ENCODE peak calls at places on chromosome 20, in nine cellular contexts. One of them, this sample, is unnamed.

GRCh38 chr20:62248890-62249560 is 10.7 kb downstream of the OSBPL2 start:
- DNase-seq in kidney: no peak
- DNase-seq in kidney epithelial cell: no peak
- DNase-seq in neuronal stem cell: no peak
- DNase-seq in cardiac fibroblast: no peak
- DNase-seq in trophoblast cell: no peak
- DNase-seq in heart left ventricle: no peak
- DNase-seq in naive thymus-derived CD4-positive, alpha-beta T cell: no peak
- DNase-seq in SJSA1: no peak
- DNase-seq in this sample: no peak

GRCh38 chr20:25229486-25230176 is 18.3 kb upstream of the PYGB start:
- DNase-seq in neuronal stem cell: no peak
- DNase-seq in kidney epithelial cell: no peak
- DNase-seq in trophoblast cell: no peak
- DNase-seq in SJSA1: no peak
- DNase-seq in cardiac fibroblast: no peak
- DNase-seq in naive thymus-derived CD4-positive, alpha-beta T cell: no peak
- DNase-seq in kidney: no peak
- DNase-seq in heart left ventricle: no peak
- DNase-seq in this sample: no peak

GRCh38 chr20:47021850-47022249 is 127.2 kb downstream of the EYA2 start:
- DNase-seq in kidney epithelial cell: no peak
- DNase-seq in heart left ventricle: no peak
- DNase-seq in kidney: no peak
- DNase-seq in naive thymus-derived CD4-positive, alpha-beta T cell: no peak
- DNase-seq in neuronal stem cell: no peak
- DNase-seq in trophoblast cell: no peak
- DNase-seq in SJSA1: no peak
- DNase-seq in cardiac fibroblast: no peak
- DNase-seq in this sample: no peak

GRCh38 chr20:12012241-12013222 is 94.8 kb downstream of the BTBD3 start:
- DNase-seq in naive thymus-derived CD4-positive, alpha-beta T cell: peak
- DNase-seq in kidney epithelial cell: peak
- DNase-seq in heart left ventricle: no peak
- DNase-seq in cardiac fibroblast: peak
- DNase-seq in trophoblast cell: peak
- DNase-seq in kidney: no peak
- DNase-seq in SJSA1: peak
- DNase-seq in neuronal stem cell: peak
- DNase-seq in this sample: peak

GRCh38 chr20:20489054-20489453 is 121.2 kb downstream of the INSM1 start:
- DNase-seq in kidney: no peak
- DNase-seq in cardiac fibroblast: no peak
- DNase-seq in heart left ventricle: no peak
- DNase-seq in SJSA1: peak
- DNase-seq in trophoblast cell: no peak
- DNase-seq in neuronal stem cell: no peak
- DNase-seq in kidney epithelial cell: no peak
- DNase-seq in naive thymus-derived CD4-positive, alpha-beta T cell: no peak
- DNase-seq in this sample: no peak

GRCh38 chr20:21653628-21654027 is 51.8 kb upstream of the PAX1 start:
- DNase-seq in naive thymus-derived CD4-positive, alpha-beta T cell: no peak
- DNase-seq in kidney: no peak
- DNase-seq in trophoblast cell: no peak
- DNase-seq in neuronal stem cell: no peak
- DNase-seq in heart left ventricle: no peak
- DNase-seq in kidney epithelial cell: no peak
- DNase-seq in SJSA1: no peak
- DNase-seq in cardiac fibroblast: no peak
- DNase-seq in this sample: no peak

GRCh38 chr20:5191829-5192569 is 65.2 kb downstream of the CDS2 start:
- DNase-seq in cardiac fibroblast: peak
- DNase-seq in naive thymus-derived CD4-positive, alpha-beta T cell: peak
- DNase-seq in trophoblast cell: peak
- DNase-seq in SJSA1: peak
- DNase-seq in neuronal stem cell: peak
- DNase-seq in heart left ventricle: no peak
- DNase-seq in kidney epithelial cell: no peak
- DNase-seq in kidney: no peak
- DNase-seq in this sample: peak

GRCh38 chr20:57410398-57411323 is 19.5 kb downstream of the RBM38 start:
- DNase-seq in SJSA1: no peak
- DNase-seq in kidney epithelial cell: no peak
- DNase-seq in neuronal stem cell: no peak
- DNase-seq in kidney: no peak
- DNase-seq in cardiac fibroblast: no peak
- DNase-seq in heart left ventricle: no peak
- DNase-seq in naive thymus-derived CD4-positive, alpha-beta T cell: peak
- DNase-seq in trophoblast cell: no peak
- DNase-seq in this sample: no peak

GRCh38 chr20:24502661-24503060 is 33.2 kb downstream of the SYNDIG1 start:
- DNase-seq in cardiac fibroblast: peak
- DNase-seq in trophoblast cell: no peak
- DNase-seq in kidney epithelial cell: no peak
- DNase-seq in heart left ventricle: no peak
- DNase-seq in SJSA1: no peak
- DNase-seq in neuronal stem cell: no peak
- DNase-seq in kidney: no peak
- DNase-seq in naive thymus-derived CD4-positive, alpha-beta T cell: no peak
- DNase-seq in this sample: no peak

GRCh38 chr20:34704177-34705007 is at the start of gene TP53INP2:
- DNase-seq in heart left ventricle: peak
- DNase-seq in naive thymus-derived CD4-positive, alpha-beta T cell: peak
- DNase-seq in kidney: peak
- DNase-seq in cardiac fibroblast: peak
- DNase-seq in neuronal stem cell: peak
- DNase-seq in kidney epithelial cell: peak
- DNase-seq in trophoblast cell: peak
- DNase-seq in SJSA1: peak
- DNase-seq in this sample: peak

GRCh38 chr20:34705008-34705382 is 851 bp downstream of the TP53INP2 start:
- DNase-seq in naive thymus-derived CD4-positive, alpha-beta T cell: no peak
- DNase-seq in cardiac fibroblast: no peak
- DNase-seq in heart left ventricle: no peak
- DNase-seq in kidney: no peak
- DNase-seq in trophoblast cell: no peak
- DNase-seq in SJSA1: no peak
- DNase-seq in kidney epithelial cell: no peak
- DNase-seq in neuronal stem cell: no peak
- DNase-seq in this sample: no peak

GRCh38 chr20:34701405-34702085 is 2.6 kb upstream of the TP53INP2 start:
- DNase-seq in kidney: no peak
- DNase-seq in naive thymus-derived CD4-positive, alpha-beta T cell: no peak
- DNase-seq in kidney epithelial cell: no peak
- DNase-seq in neuronal stem cell: no peak
- DNase-seq in trophoblast cell: no peak
- DNase-seq in SJSA1: no peak
- DNase-seq in heart left ventricle: no peak
- DNase-seq in cardiac fibroblast: no peak
- DNase-seq in this sample: no peak

GRCh38 chr20:34703573-34704176 is 469 bp upstream of the TP53INP2 start:
- DNase-seq in naive thymus-derived CD4-positive, alpha-beta T cell: peak
- DNase-seq in heart left ventricle: peak
- DNase-seq in trophoblast cell: peak
- DNase-seq in cardiac fibroblast: peak
- DNase-seq in kidney: no peak
- DNase-seq in kidney epithelial cell: no peak
- DNase-seq in neuronal stem cell: no peak
- DNase-seq in SJSA1: peak
- DNase-seq in this sample: peak

DNA sequence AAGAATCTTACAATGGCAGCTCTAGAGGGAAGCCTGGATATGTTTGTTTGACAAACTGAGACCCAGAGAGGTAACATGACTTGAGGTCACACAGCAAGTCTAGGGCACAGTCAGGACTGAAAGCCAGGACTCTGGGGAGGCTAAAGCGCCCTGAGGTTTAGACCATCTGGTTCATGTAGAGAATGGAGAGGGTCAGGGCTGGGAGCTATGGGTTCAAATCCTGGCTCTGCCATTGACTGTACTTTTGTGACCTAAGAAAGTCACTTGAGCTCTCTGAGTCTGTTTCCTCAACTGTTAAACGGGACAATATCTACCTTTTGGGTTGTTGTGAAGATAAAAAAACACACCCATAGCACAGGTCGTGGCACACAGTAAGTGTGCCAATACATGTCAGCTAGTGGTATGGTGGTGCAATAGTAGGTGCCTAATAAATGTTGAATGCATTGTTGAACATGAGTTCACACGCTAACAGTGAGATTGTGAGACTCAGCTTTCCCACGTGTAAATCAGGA is 1.0 kb upstream of the TP53INP2 start:
- DNase-seq in kidney: no peak
- DNase-seq in trophoblast cell: no peak
- DNase-seq in kidney epithelial cell: no peak
- DNase-seq in SJSA1: no peak
- DNase-seq in neuronal stem cell: no peak
- DNase-seq in naive thymus-derived CD4-positive, alpha-beta T cell: no peak
- DNase-seq in cardiac fibroblast: no peak
- DNase-seq in heart left ventricle: no peak
- DNase-seq in this sample: no peak
- H3K4me3 ChIP-seq in kidney: peak
- H3K4me3 ChIP-seq in trophoblast cell: no peak
- H3K4me3 ChIP-seq in kidney epithelial cell: peak
- H3K4me3 ChIP-seq in SJSA1: peak
- H3K4me3 ChIP-seq in neuronal stem cell: peak
- H3K4me3 ChIP-seq in naive thymus-derived CD4-positive, alpha-beta T cell: peak
- H3K4me3 ChIP-seq in cardiac fibroblast: peak
- H3K4me3 ChIP-seq in heart left ventricle: peak
- H3K4me3 ChIP-seq in this sample: peak

DNA sequence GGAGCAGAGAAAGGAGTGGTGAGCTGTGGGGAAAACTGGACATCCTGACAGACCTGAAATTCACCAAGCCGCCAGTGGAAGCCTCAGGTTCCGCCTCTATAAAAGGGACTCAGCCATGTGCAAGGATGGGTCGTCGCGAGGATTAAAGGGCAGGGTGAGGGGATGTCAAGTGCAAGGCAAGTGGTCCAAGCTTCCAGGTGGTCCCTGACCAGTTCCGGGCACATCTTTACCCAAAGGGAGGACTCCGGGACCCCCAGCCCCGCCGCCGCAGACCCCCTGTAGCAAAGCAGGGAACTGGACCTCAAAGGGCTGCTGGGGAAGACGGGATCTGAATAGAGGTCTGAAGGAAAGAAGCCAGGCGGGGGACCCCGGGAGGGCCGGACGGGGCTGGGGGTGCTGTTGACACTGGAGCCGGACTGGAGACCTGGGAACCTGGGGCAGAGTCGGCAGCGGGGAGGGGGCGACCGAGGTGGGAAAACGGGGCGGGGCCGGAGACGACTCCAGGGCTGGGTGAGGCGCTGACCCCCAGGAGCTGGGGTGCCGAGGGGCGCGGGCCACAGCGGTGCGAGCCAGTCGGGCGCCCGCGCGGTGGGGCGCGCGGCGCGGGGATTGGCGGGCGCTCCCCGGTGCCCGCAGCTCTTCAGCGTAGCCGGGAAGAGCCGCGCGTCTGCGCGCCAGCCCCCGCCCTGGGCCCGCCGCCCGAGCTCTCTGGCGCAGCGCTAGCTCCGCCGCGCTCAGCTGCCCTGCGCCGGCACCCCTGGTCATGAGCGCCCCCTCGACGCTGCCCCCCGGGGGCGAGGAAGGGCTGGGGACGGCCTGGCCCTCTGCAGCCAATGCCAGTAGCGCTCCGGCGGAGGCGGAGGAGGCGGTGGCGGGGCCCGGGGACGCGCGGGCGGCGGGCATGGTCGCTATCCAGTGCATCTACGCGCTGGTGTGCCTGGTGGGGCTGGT is at the start of gene SSTR4:
- DNase-seq in kidney: no peak
- DNase-seq in naive thymus-derived CD4-positive, alpha-beta T cell: no peak
- DNase-seq in neuronal stem cell: no peak
- DNase-seq in heart left ventricle: no peak
- DNase-seq in SJSA1: no peak
- DNase-seq in cardiac fibroblast: no peak
- DNase-seq in kidney epithelial cell: no peak
- DNase-seq in trophoblast cell: no peak
- DNase-seq in this sample: no peak
- H3K4me3 ChIP-seq in kidney: no peak
- H3K4me3 ChIP-seq in naive thymus-derived CD4-positive, alpha-beta T cell: no peak
- H3K4me3 ChIP-seq in neuronal stem cell: no peak
- H3K4me3 ChIP-seq in heart left ventricle: peak
- H3K4me3 ChIP-seq in SJSA1: no peak
- H3K4me3 ChIP-seq in cardiac fibroblast: no peak
- H3K4me3 ChIP-seq in kidney epithelial cell: no peak
- H3K4me3 ChIP-seq in trophoblast cell: no peak
- H3K4me3 ChIP-seq in this sample: no peak

GRCh38 chr20:728022-728944 is 40.0 kb downstream of the SLC52A3 start:
- DNase-seq in heart left ventricle: peak
- DNase-seq in naive thymus-derived CD4-positive, alpha-beta T cell: peak
- DNase-seq in cardiac fibroblast: peak
- DNase-seq in kidney: no peak
- DNase-seq in SJSA1: peak
- DNase-seq in kidney epithelial cell: no peak
- DNase-seq in trophoblast cell: no peak
- DNase-seq in neuronal stem cell: peak
- DNase-seq in this sample: peak
- H3K4me3 ChIP-seq in heart left ventricle: peak
- H3K4me3 ChIP-seq in naive thymus-derived CD4-positive, alpha-beta T cell: no peak
- H3K4me3 ChIP-seq in cardiac fibroblast: peak
- H3K4me3 ChIP-seq in kidney: no peak
- H3K4me3 ChIP-seq in SJSA1: peak
- H3K4me3 ChIP-seq in kidney epithelial cell: peak
- H3K4me3 ChIP-seq in trophoblast cell: peak
- H3K4me3 ChIP-seq in neuronal stem cell: no peak
- H3K4me3 ChIP-seq in this sample: peak

DNA sequence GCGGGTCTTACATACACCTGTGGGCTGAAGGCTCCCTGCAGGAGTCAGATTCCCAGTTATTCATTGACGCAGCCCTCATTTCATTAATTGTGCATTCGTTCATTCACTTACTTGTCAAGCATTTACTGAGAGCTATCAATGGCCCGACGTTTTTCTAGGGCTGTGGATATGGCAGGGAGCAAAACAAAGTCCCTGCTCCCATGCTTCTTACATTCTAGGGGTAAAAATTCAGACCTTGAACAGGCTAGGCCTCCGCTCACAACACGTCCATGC is 369 bp upstream of the NSFL1C start:
- DNase-seq in trophoblast cell: no peak
- DNase-seq in kidney: no peak
- DNase-seq in cardiac fibroblast: no peak
- DNase-seq in naive thymus-derived CD4-positive, alpha-beta T cell: no peak
- DNase-seq in kidney epithelial cell: no peak
- DNase-seq in SJSA1: no peak
- DNase-seq in heart left ventricle: no peak
- DNase-seq in neuronal stem cell: no peak
- DNase-seq in this sample: no peak
- H3K4me3 ChIP-seq in trophoblast cell: no peak
- H3K4me3 ChIP-seq in kidney: peak
- H3K4me3 ChIP-seq in cardiac fibroblast: no peak
- H3K4me3 ChIP-seq in naive thymus-derived CD4-positive, alpha-beta T cell: peak
- H3K4me3 ChIP-seq in kidney epithelial cell: no peak
- H3K4me3 ChIP-seq in SJSA1: peak
- H3K4me3 ChIP-seq in heart left ventricle: peak
- H3K4me3 ChIP-seq in neuronal stem cell: peak
- H3K4me3 ChIP-seq in this sample: no peak

This sample was measured in foreskin fibroblast.